ENCODE peak calls at places on chromosomes 1 and 21, in eight cellular contexts. G is HCEC 1CT; R is NCI-H2029; H is sciatic nerve; V is stimulated activated CD4-positive, alpha-beta T cell treated with anti-CD3 and anti-CD28 coated beads, Interleukin-12 subunit alpha, Interleukin-12 subunit beta, amount 100 ng/mL, for 4 hours; I is left cardiac atrium; Y is NCI-H446; F is DMS53. C is an unnamed sample.
A peak's percentile ranks its signal among the peaks of the same experiment; 100 is the strongest.

GRCh38 chr1:13583964-13584791 is 546 bp downstream of the PDPN start:
- DNase-seq in V (no peak), R (no peak), F (no peak), I (peak; percentile 47), G (peak; percentile 44), H (peak; percentile 69), Y (no peak), C (peak; percentile 16)

GRCh38 chr1:21665711-21666571 is 3.2 kb downstream of the RAP1GAP start:
- DNase-seq in H (peak; percentile 42), F (no peak), Y (peak; percentile 65), I (peak; percentile 53), G (no peak), R (no peak), V (no peak), C (no peak)

GRCh38 chr1:22751124-22751531 is 40.5 kb downstream of the EPHB2 start:
- DNase-seq in G (no peak), H (no peak), I (no peak), R (peak; percentile 84), V (no peak), Y (no peak), F (peak; percentile 99), C (no peak)

GRCh38 chr1:156537027-156537426 is 35.3 kb downstream of the IQGAP3 start:
- DNase-seq in V (no peak), Y (no peak), G (no peak), F (no peak), H (no peak), R (no peak), I (no peak), C (no peak)

GRCh38 chr21:41973427-41973831 is 19.6 kb upstream of the C2CD2 start:
- DNase-seq in V (no peak), G (no peak), F (no peak), Y (no peak), H (no peak), I (no peak), R (no peak), C (no peak)

GRCh38 chr1:85320371-85321131 is 44.1 kb upstream of the BCL10 start:
- DNase-seq in V (no peak), Y (no peak), H (no peak), I (no peak), F (no peak), R (no peak), G (peak; percentile 72), C (no peak)

GRCh38 chr1:29977550-29977949 is 741.2 kb downstream of the PTPRU start:
- DNase-seq in R (no peak), V (no peak), Y (no peak), I (no peak), H (no peak), G (no peak), F (no peak), C (no peak)

GRCh38 chr1:116556289-116557006 is 14.4 kb downstream of the CD58 start:
- DNase-seq in I (peak; percentile 86), V (peak; percentile 58), F (no peak), R (no peak), G (peak; percentile 80), Y (peak; percentile 28), H (no peak), C (no peak)

GRCh38 chr21:28743723-28744122 is 249.0 kb downstream of the LTN1 start:
- DNase-seq in Y (no peak), G (no peak), R (no peak), I (no peak), V (no peak), F (no peak), H (no peak), C (no peak)